ENCODE peak calls at places on chromosomes 7 and 10, in seven cellular contexts. E, O, L, Q, Z, V and C are unnamed samples.

GRCh38 chr10:132066186-132066585 is 440 bp downstream of the JAKMIP3 start:
- DNase-seq in O (no peak), L (no peak), Z (no peak), E (no peak), V (no peak), Q (peak), C (no peak)

GRCh38 chr7:30799206-30799975 is 28.2 kb downstream of the MINDY4 start:
- DNase-seq in L (peak), Z (no peak), Q (peak), E (peak), V (peak), O (peak), C (peak)

GRCh38 chr10:112816033-112816430 is 134.0 kb upstream of the TCF7L2 start:
- DNase-seq in E (no peak), V (no peak), Q (no peak), O (no peak), Z (no peak), L (no peak), C (no peak)

GRCh38 chr10:12463459-12463838 is 114.1 kb downstream of the CAMK1D start:
- DNase-seq in Q (no peak), O (no peak), L (no peak), Z (no peak), V (no peak), E (no peak), C (no peak)

GRCh38 chr7:125118444-125118843 is 188.8 kb upstream of the POT1 start:
- DNase-seq in L (no peak), Q (no peak), E (no peak), Z (no peak), V (no peak), O (no peak), C (no peak)

GRCh38 chr7:122337011-122337410 is 32.5 kb upstream of the FEZF1 start:
- DNase-seq in Z (no peak), V (no peak), E (no peak), O (no peak), L (no peak), Q (no peak), C (no peak)

GRCh38 chr10:42950606-42951485 is 126.0 kb upstream of the RET start:
- DNase-seq in E (no peak), L (no peak), Z (no peak), V (no peak), Q (peak), O (no peak), C (no peak)

GRCh38 chr10:48572414-48572813 is 32.5 kb downstream of the ARHGAP22 start:
- DNase-seq in Q (no peak), L (no peak), E (no peak), V (no peak), Z (no peak), O (no peak), C (peak)

GRCh38 chr10:123778719-123779118 is 112.6 kb downstream of the GPR26 start:
- DNase-seq in Z (no peak), O (no peak), V (no peak), L (no peak), E (no peak), Q (no peak), C (no peak)

GRCh38 chr10:74738985-74739567 is 87.3 kb upstream of the KAT6B start:
- DNase-seq in Q (no peak), L (peak), O (peak), E (no peak), V (no peak), Z (no peak), C (no peak)

GRCh38 chr10:111079241-111079760 is 2.5 kb downstream of the ADRA2A start:
- DNase-seq in Z (peak), O (no peak), Q (peak), V (no peak), E (no peak), L (no peak), C (no peak)

GRCh38 chr7:47452715-47453092 is 129.2 kb downstream of the TNS3 start:
- DNase-seq in E (no peak), Q (no peak), L (no peak), V (no peak), O (no peak), Z (no peak), C (no peak)

GRCh38 chr7:7443951-7444350 is 91.7 kb downstream of the COL28A1 start:
- DNase-seq in Z (no peak), Q (no peak), L (no peak), E (no peak), V (no peak), O (no peak), C (no peak)

GRCh38 chr7:83782628-83783027 is 133.7 kb upstream of the SEMA3E start:
- DNase-seq in Z (no peak), O (no peak), E (peak), V (no peak), Q (no peak), L (no peak), C (peak)

GRCh38 chr7:77698042-77698625 is 1.9 kb downstream of the RSBN1L start:
- DNase-seq in E (no peak), V (no peak), Q (no peak), O (peak), L (no peak), Z (no peak), C (no peak)

GRCh38 chr10:8403711-8404371 is 349.4 kb downstream of the GATA3 start:
- DNase-seq in L (no peak), O (peak), Z (no peak), V (no peak), Q (no peak), E (no peak), C (no peak)

GRCh38 chr7:115546790-115547189 is 483.8 kb downstream of the TFEC start:
- DNase-seq in L (no peak), Q (no peak), E (no peak), O (no peak), V (no peak), Z (no peak), C (no peak)

GRCh38 chr10:49739426-49739825 is 22.7 kb downstream of the OGDHL start:
- DNase-seq in V (no peak), Z (no peak), L (no peak), E (no peak), O (no peak), Q (no peak), C (no peak)

GRCh38 chr7:85054306-85054705 is 132.6 kb downstream of the SEMA3D start:
- DNase-seq in O (no peak), L (no peak), Z (no peak), V (no peak), E (no peak), Q (no peak), C (no peak)